ENCODE peak calls at places on chromosome 12, in five cellular contexts. E is uterus, U is NB4, Y is A549, L is HCT116. K is an unnamed sample.

GRCh38 chr12:42570076-42570475 is 19.5 kb downstream of the PRICKLE1 start:
- DNase-seq in L (no peak), E (no peak), U (no peak), Y (no peak), K (no peak)

GRCh38 chr12:121776190-121777098 is 17.0 kb downstream of the RHOF start:
- DNase-seq in L (no peak), E (peak; percentile 77), Y (peak; percentile 81), U (peak; percentile 86), K (peak; percentile 91)

GRCh38 chr12:113244015-113244983 is 23.0 kb downstream of the TPCN1 start:
- DNase-seq in Y (no peak), U (no peak), E (peak; percentile 63), L (no peak), K (no peak)

GRCh38 chr12:56614627-56615026 is 15.5 kb downstream of the BAZ2A start:
- DNase-seq in E (no peak), Y (no peak), L (no peak), U (no peak), K (no peak)

GRCh38 chr12:122860052-122860853 is 25.0 kb downstream of the HIP1R start:
- DNase-seq in L (peak; percentile 50), E (peak; percentile 84), Y (peak; percentile 83), U (peak; percentile 88), K (peak; percentile 91)

GRCh38 chr12:49489720-49490119 is 49.1 kb upstream of the KCNH3 start:
- DNase-seq in Y (no peak), E (no peak), L (peak; percentile 70), U (no peak), K (no peak)

GRCh38 chr12:2769866-2770533 is 24.8 kb upstream of the FKBP4 start:
- DNase-seq in L (no peak), U (no peak), Y (no peak), E (no peak), K (no peak)

GRCh38 chr12:93440043-93440835 is 1.5 kb downstream of the UBE2N start:
- DNase-seq in Y (peak; percentile 10), L (no peak), U (peak; percentile 32), E (no peak), K (peak; percentile 61)

DNA sequence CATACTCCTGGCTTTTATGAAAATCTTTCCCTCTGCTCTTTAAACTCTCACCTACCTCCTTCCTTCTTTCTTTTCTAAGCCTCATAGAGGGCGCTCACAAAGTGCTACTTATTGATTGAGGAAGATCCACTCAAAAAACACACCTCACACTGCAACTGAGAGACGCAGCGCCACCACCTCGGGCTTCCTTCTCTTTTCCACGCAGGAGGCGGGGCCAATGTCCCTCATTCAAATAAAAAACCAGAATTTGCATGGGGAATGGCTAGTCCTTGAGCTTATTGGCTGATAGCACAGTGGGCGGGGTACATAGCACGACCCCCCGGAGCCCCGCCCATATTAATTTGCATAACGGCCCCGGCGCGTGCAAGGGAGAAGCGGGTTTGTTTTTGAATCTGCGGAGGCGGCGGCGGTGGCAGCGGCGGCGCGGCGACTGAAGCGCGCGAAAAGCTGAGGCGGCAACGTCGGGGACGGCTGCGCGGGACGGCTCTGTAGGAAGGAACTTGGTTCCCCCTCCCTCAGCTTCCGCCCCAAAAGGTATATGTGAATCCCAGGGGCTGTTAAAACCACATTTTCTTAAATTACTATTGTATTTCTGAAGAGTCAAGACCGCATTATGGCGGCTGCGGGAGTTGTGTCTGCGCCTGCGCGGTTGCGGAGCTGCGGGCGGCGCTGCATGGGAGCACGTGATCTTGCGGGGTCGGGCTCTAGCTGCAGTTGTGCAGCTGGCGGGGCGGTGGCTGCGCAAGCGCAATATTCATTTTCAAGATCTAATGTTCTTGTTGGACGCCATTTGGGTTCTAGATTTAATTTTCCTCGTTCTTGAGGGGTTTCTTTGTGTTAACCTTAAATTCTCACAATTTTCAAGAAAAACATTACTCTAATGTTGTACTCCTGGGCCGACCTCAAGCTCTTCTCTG is at the start of gene ATF7IP:
- DNase-seq in U (peak; percentile 98), Y (peak; percentile 99), E (peak; percentile 98), L (peak; percentile 90), K (peak; percentile 98)
- TF ChIP-seq POLR2A in U (peak; percentile 63), Y (peak; percentile 77), E (peak; percentile 58), L (no peak), K (peak; percentile 82)

GRCh38 chr12:14950421-14950820 is 11.0 kb downstream of the ARHGDIB start:
- DNase-seq in U (no peak), E (no peak), Y (no peak), L (no peak), K (no peak)
- TF ChIP-seq POLR2A in U (no peak), E (no peak), Y (no peak), L (no peak), K (no peak)

GRCh38 chr12:71662861-71663560 is 637 bp downstream of the ZFC3H1 start:
- DNase-seq in U (peak; percentile 78), L (no peak), Y (peak; percentile 58), E (peak; percentile 42), K (peak; percentile 86)
- TF ChIP-seq POLR2A in U (no peak), L (no peak), Y (no peak), E (no peak), K (no peak)

GRCh38 chr12:114671664-114672476 is 12.1 kb downstream of the TBX3 start:
- DNase-seq in U (no peak), E (peak; percentile 86), L (no peak), Y (no peak), K (no peak)
- TF ChIP-seq POLR2A in U (no peak), E (peak; percentile 11), L (no peak), Y (no peak), K (no peak)

K was measured in erythroblast.